ENCODE peak calls at places on chromosomes 1 and 21, in four cellular contexts. C is GM12878, T is K562, R is HepG2. V is an unnamed sample.
A peak's percentile ranks its signal among the peaks of the same experiment; 100 is the strongest.

GRCh38 chr1:71196685-71197084 is 115.8 kb upstream of the ZRANB2 start:
- DNase-seq in C (no peak), R (no peak), T (no peak), V (peak; percentile 22)

GRCh38 chr1:11031624-11032262 is 15.3 kb downstream of the MASP2 start:
- DNase-seq in R (no peak), C (no peak), T (no peak), V (no peak)

GRCh38 chr1:14366361-14367018 is 232.0 kb upstream of the KAZN start:
- DNase-seq in T (no peak), C (no peak), R (no peak), V (peak; percentile 60)

GRCh38 chr1:226052061-226052460 is 10.5 kb upstream of the H3-3A start:
- DNase-seq in T (no peak), R (no peak), C (no peak), V (no peak)

GRCh38 chr1:224169876-224170275 is 13.2 kb upstream of the DEGS1 start:
- DNase-seq in R (no peak), C (no peak), T (no peak), V (no peak)

GRCh38 chr21:46627726-46628125 is 7.7 kb upstream of the PRMT2 start:
- DNase-seq in T (no peak), R (no peak), C (no peak), V (no peak)

GRCh38 chr1:182698977-182699672 is 14.7 kb upstream of the RGS8 start:
- DNase-seq in C (no peak), T (no peak), R (no peak), V (no peak)

GRCh38 chr21:40863839-40864238 is 16.9 kb upstream of the DSCAM start:
- DNase-seq in C (no peak), T (no peak), R (no peak), V (no peak)

GRCh38 chr1:158951956-158952355 is 20.6 kb downstream of the PYHIN1 start:
- DNase-seq in R (no peak), C (peak; percentile 30), T (peak; percentile 9), V (no peak)

GRCh38 chr21:44304846-44305245 is 5.0 kb downstream of the PFKL start:
- DNase-seq in R (peak; percentile 38), T (peak; percentile 66), C (no peak), V (peak; percentile 91)

GRCh38 chr21:45098867-45099266 is 24.5 kb downstream of the ADARB1 start:
- DNase-seq in R (peak; percentile 32), T (peak; percentile 46), C (no peak), V (peak; percentile 54)

GRCh38 chr1:170149971-170150370 is 4.2 kb downstream of the NTMT2 start:
- DNase-seq in T (no peak), C (no peak), R (no peak), V (no peak)

GRCh38 chr1:37752583-37753471 is 12.1 kb downstream of the EPHA10 start:
- DNase-seq in R (no peak), C (no peak), T (peak; percentile 75), V (peak; percentile 91)

GRCh38 chr1:98046031-98046641 is 125.3 kb upstream of the DPYD start:
- DNase-seq in C (no peak), T (no peak), R (no peak), V (peak; percentile 52)

GRCh38 chr1:29081201-29081600 is 42.5 kb downstream of the TMEM200B start:
- DNase-seq in R (no peak), C (no peak), T (no peak), V (no peak)

DNA sequence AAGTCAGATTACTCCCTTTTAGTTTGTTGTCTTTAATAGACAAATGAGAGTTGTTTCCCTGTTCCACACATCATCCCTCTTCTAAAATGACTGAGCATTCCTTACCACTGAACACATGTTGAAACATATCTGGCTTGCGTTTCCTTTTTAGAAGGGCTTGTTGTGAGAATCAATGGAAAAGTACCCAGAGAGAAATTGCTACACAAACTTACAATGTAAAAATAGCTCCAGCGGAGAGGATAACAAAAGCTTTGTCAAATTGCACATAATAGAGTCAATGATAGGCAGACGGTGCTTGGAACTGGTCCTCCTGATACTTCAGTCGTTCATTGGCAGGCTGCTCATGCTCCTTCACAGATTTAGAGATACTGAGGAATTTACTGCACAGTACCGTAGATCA is 123.9 kb downstream of the CYYR1 start:
- DNase-seq in R (no peak), T (no peak), C (no peak), V (no peak)
- TF ChIP-seq MAX in R (no peak), T (no peak), C (no peak), V (no peak)

GRCh38 chr21:17461014-17461413 is 51.8 kb upstream of the CXADR start:
- DNase-seq in C (no peak), R (no peak), T (no peak), V (no peak)

GRCh38 chr21:17462276-17462981 is 50.4 kb upstream of the CXADR start:
- DNase-seq in R (peak; percentile 98), C (no peak), T (no peak), V (no peak)

GRCh38 chr21:17466166-17466565 is 46.7 kb upstream of the CXADR start:
- DNase-seq in R (peak; percentile 51), T (no peak), C (no peak), V (no peak)

GRCh38 chr21:17461582-17461981 is 51.3 kb upstream of the CXADR start:
- DNase-seq in T (no peak), R (peak; percentile 74), C (no peak), V (no peak)

GRCh38 chr21:17463441-17463840 is 49.4 kb upstream of the CXADR start:
- DNase-seq in T (no peak), C (no peak), R (peak; percentile 40), V (no peak)
- TF ChIP-seq ZBTB33 in T (no peak), C (no peak), R (no peak), V (no peak)

GRCh38 chr1:205186191-205186590 is 25.3 kb downstream of the DSTYK start:
- DNase-seq in T (no peak), R (no peak), C (no peak), V (no peak)

GRCh38 chr1:205183676-205184335 is 27.7 kb downstream of the DSTYK start:
- DNase-seq in T (no peak), C (no peak), R (no peak), V (no peak)

GRCh38 chr1:205189162-205189561 is 22.3 kb downstream of the DSTYK start:
- DNase-seq in T (no peak), C (no peak), R (no peak), V (no peak)

GRCh38 chr1:205188132-205188531 is 23.4 kb downstream of the DSTYK start:
- DNase-seq in C (no peak), T (no peak), R (no peak), V (no peak)

GRCh38 chr1:205187420-205187819 is 24.1 kb downstream of the DSTYK start:
- DNase-seq in T (no peak), R (no peak), C (no peak), V (no peak)
- TF ChIP-seq USF2 in T (no peak), R (no peak), C (no peak), V (no peak)

GRCh38 chr1:240092301-240093119 is 827 bp downstream of the FMN2 start:
- DNase-seq in T (no peak), R (no peak), C (no peak), V (peak; percentile 88)

GRCh38 chr1:240091201-240091600 is 482 bp upstream of the FMN2 start:
- DNase-seq in T (no peak), R (no peak), C (no peak), V (no peak)

GRCh38 chr1:240093120-240093961 is 1.7 kb downstream of the FMN2 start:
- DNase-seq in C (no peak), T (no peak), R (no peak), V (peak; percentile 79)

GRCh38 chr1:240094043-240094722 is 2.5 kb downstream of the FMN2 start:
- DNase-seq in R (no peak), C (no peak), T (no peak), V (peak; percentile 53)

GRCh38 chr1:240091614-240092300 is at the start of gene FMN2:
- DNase-seq in R (peak; percentile 0), T (no peak), C (no peak), V (peak; percentile 94)
- TF ChIP-seq MAX in R (peak; percentile 51), T (no peak), C (no peak), V (peak; percentile 69)

GRCh38 chr1:30538906-30539855 is 184.2 kb downstream of the MATN1 start:
- DNase-seq in R (no peak), T (no peak), C (no peak), V (no peak)
- TF ChIP-seq ZBTB33 in R (no peak), T (no peak), C (no peak), V (no peak)

GRCh38 chr1:201848230-201848629 is 19.3 kb downstream of the IPO9 start:
- DNase-seq in C (no peak), T (no peak), R (no peak), V (no peak)

GRCh38 chr1:201849372-201850052 is 20.6 kb downstream of the IPO9 start:
- DNase-seq in T (no peak), R (no peak), C (no peak), V (no peak)

GRCh38 chr1:201847150-201847549 is 18.2 kb downstream of the IPO9 start:
- DNase-seq in T (no peak), R (no peak), C (no peak), V (no peak)

GRCh38 chr1:201851949-201852348 is 23.0 kb downstream of the IPO9 start:
- DNase-seq in R (no peak), T (no peak), C (no peak), V (no peak)

GRCh38 chr1:201850053-201850397 is 21.1 kb downstream of the IPO9 start:
- DNase-seq in T (no peak), C (no peak), R (no peak), V (no peak)
- TF ChIP-seq USF2 in T (no peak), C (no peak), R (no peak), V (no peak)

GRCh38 chr1:89878256-89878655 is 57.4 kb downstream of the LRRC8D start:
- DNase-seq in C (no peak), T (no peak), R (no peak), V (no peak)

GRCh38 chr1:89873757-89874156 is 52.9 kb downstream of the LRRC8D start:
- DNase-seq in C (no peak), R (no peak), T (no peak), V (peak; percentile 7)

GRCh38 chr1:89873250-89873649 is 52.4 kb downstream of the LRRC8D start:
- DNase-seq in C (no peak), T (no peak), R (no peak), V (no peak)

GRCh38 chr1:89877756-89878155 is 56.9 kb downstream of the LRRC8D start:
- DNase-seq in T (no peak), C (no peak), R (no peak), V (no peak)

GRCh38 chr1:89876463-89876862 is 55.6 kb downstream of the LRRC8D start:
- DNase-seq in R (no peak), T (no peak), C (no peak), V (no peak)
- TF ChIP-seq MAX in R (no peak), T (no peak), C (no peak), V (no peak)

V was measured in SK-N-SH.